ENCODE peak calls at places on chromosomes 7 and 10, in four cellular contexts. C, M, Z and O are unnamed samples.

GRCh38 chr7:28037220-28038010 is 143.2 kb downstream of the JAZF1 start:
- DNase-seq in C (no peak), M (peak), Z (no peak), O (peak)

GRCh38 chr7:116354171-116354545 is 143.8 kb downstream of the TES start:
- DNase-seq in Z (no peak), M (no peak), C (no peak), O (peak)

GRCh38 chr7:72078301-72078700 is 333.8 kb downstream of the CALN1 start:
- DNase-seq in C (no peak), M (no peak), Z (no peak), O (no peak)

GRCh38 chr7:115635367-115635766 is 395.2 kb downstream of the TFEC start:
- DNase-seq in Z (no peak), M (no peak), C (no peak), O (no peak)

GRCh38 chr7:116549370-116549769 is 24.5 kb downstream of the CAV1 start:
- DNase-seq in Z (no peak), M (no peak), C (no peak), O (no peak)

GRCh38 chr10:35834916-35835499 is 192.9 kb upstream of the FZD8 start:
- DNase-seq in Z (no peak), C (no peak), M (no peak), O (no peak)

GRCh38 chr7:32941996-32942782 is 15.1 kb upstream of the FKBP9 start:
- DNase-seq in Z (no peak), C (no peak), M (no peak), O (peak)

GRCh38 chr10:71326464-71326881 is 7.4 kb downstream of the SLC29A3 start:
- DNase-seq in C (no peak), M (no peak), Z (no peak), O (no peak)

GRCh38 chr7:44769381-44770209 is 20.9 kb downstream of the ZMIZ2 start:
- DNase-seq in M (no peak), C (no peak), Z (no peak), O (peak)